ENCODE peak calls at places on chromosomes 4 and X, in five cellular contexts. One of them, this sample, is unnamed.

GRCh38 chrX:125826080-125826479 is 340.0 kb downstream of the DCAF12L2 start:
- DNase-seq in substantia nigra: no peak
- DNase-seq in DMS153: no peak
- DNase-seq in T-helper 1 cell: no peak
- DNase-seq in transverse colon: no peak
- DNase-seq in this sample: no peak

GRCh38 chrX:21153503-21153902 is 220.7 kb upstream of the CNKSR2 start:
- DNase-seq in substantia nigra: no peak
- DNase-seq in DMS153: no peak
- DNase-seq in T-helper 1 cell: no peak
- DNase-seq in transverse colon: no peak
- DNase-seq in this sample: peak; percentile 72

GRCh38 chrX:111131572-111131971 is 35.6 kb downstream of the PAK3 start:
- DNase-seq in substantia nigra: no peak
- DNase-seq in DMS153: no peak
- DNase-seq in T-helper 1 cell: no peak
- DNase-seq in transverse colon: no peak
- DNase-seq in this sample: no peak

GRCh38 chrX:38717871-38718270 is 83.4 kb upstream of the MID1IP1 start:
- DNase-seq in substantia nigra: no peak
- DNase-seq in DMS153: no peak
- DNase-seq in T-helper 1 cell: peak; percentile 7
- DNase-seq in transverse colon: no peak
- DNase-seq in this sample: peak; percentile 37

GRCh38 chrX:100830547-100830946 is 10.4 kb downstream of the CSTF2 start:
- DNase-seq in substantia nigra: no peak
- DNase-seq in DMS153: no peak
- DNase-seq in T-helper 1 cell: peak; percentile 30
- DNase-seq in transverse colon: no peak
- DNase-seq in this sample: no peak

GRCh38 chr4:138577145-138577544 is 335.0 kb upstream of the SLC7A11 start:
- DNase-seq in substantia nigra: no peak
- DNase-seq in DMS153: no peak
- DNase-seq in T-helper 1 cell: no peak
- DNase-seq in transverse colon: no peak
- DNase-seq in this sample: no peak

GRCh38 chrX:129653985-129654651 is 638 bp downstream of the APLN start:
- DNase-seq in substantia nigra: no peak
- DNase-seq in DMS153: peak; percentile 12
- DNase-seq in T-helper 1 cell: peak; percentile 13
- DNase-seq in transverse colon: no peak
- DNase-seq in this sample: peak; percentile 18

GRCh38 chr4:113747949-113748348 is 13.6 kb downstream of the CAMK2D start:
- DNase-seq in substantia nigra: no peak
- DNase-seq in DMS153: no peak
- DNase-seq in T-helper 1 cell: no peak
- DNase-seq in transverse colon: no peak
- DNase-seq in this sample: no peak

GRCh38 chr4:109801895-109802319 is at the start of gene CFI:
- DNase-seq in substantia nigra: no peak
- DNase-seq in DMS153: no peak
- DNase-seq in T-helper 1 cell: no peak
- DNase-seq in transverse colon: no peak
- DNase-seq in this sample: peak; percentile 65

GRCh38 chr4:90120037-90120436 is 7.2 kb upstream of the CCSER1 start:
- DNase-seq in substantia nigra: no peak
- DNase-seq in DMS153: no peak
- DNase-seq in T-helper 1 cell: no peak
- DNase-seq in transverse colon: no peak
- DNase-seq in this sample: no peak

GRCh38 chrX:130155564-130155963 is 10.1 kb downstream of the AIFM1 start:
- DNase-seq in substantia nigra: no peak
- DNase-seq in DMS153: no peak
- DNase-seq in T-helper 1 cell: no peak
- DNase-seq in transverse colon: no peak
- DNase-seq in this sample: no peak

GRCh38 chrX:9573282-9574106 is 108.6 kb downstream of the TBL1X start:
- DNase-seq in substantia nigra: no peak
- DNase-seq in DMS153: peak; percentile 76
- DNase-seq in T-helper 1 cell: no peak
- DNase-seq in transverse colon: no peak
- DNase-seq in this sample: no peak

GRCh38 chr4:11428701-11429571 is at the start of gene HS3ST1:
- DNase-seq in substantia nigra: peak; percentile 36
- DNase-seq in DMS153: peak; percentile 62
- DNase-seq in T-helper 1 cell: peak; percentile 36
- DNase-seq in transverse colon: peak; percentile 91
- DNase-seq in this sample: peak; percentile 27

GRCh38 chr4:105122334-105122733 is 24.3 kb upstream of the TET2 start:
- DNase-seq in substantia nigra: no peak
- DNase-seq in DMS153: no peak
- DNase-seq in T-helper 1 cell: no peak
- DNase-seq in transverse colon: no peak
- DNase-seq in this sample: peak; percentile 14

GRCh38 chrX:48940404-48940955 is 16.9 kb downstream of the OTUD5 start:
- DNase-seq in substantia nigra: no peak
- DNase-seq in DMS153: no peak
- DNase-seq in T-helper 1 cell: peak; percentile 40
- DNase-seq in transverse colon: no peak
- DNase-seq in this sample: no peak

GRCh38 chrX:85111347-85111746 is 107.7 kb downstream of the APOOL start:
- DNase-seq in substantia nigra: no peak
- DNase-seq in DMS153: no peak
- DNase-seq in T-helper 1 cell: no peak
- DNase-seq in transverse colon: no peak
- DNase-seq in this sample: peak; percentile 31

GRCh38 chr4:40193018-40193571 is 3.7 kb upstream of the RHOH start:
- DNase-seq in substantia nigra: no peak
- DNase-seq in DMS153: no peak
- DNase-seq in T-helper 1 cell: peak; percentile 77
- DNase-seq in transverse colon: peak; percentile 51
- DNase-seq in this sample: no peak

GRCh38 chrX:63784902-63785692 is at the start of gene ARHGEF9:
- DNase-seq in substantia nigra: no peak
- DNase-seq in DMS153: no peak
- DNase-seq in T-helper 1 cell: no peak
- DNase-seq in transverse colon: peak; percentile 16
- DNase-seq in this sample: peak; percentile 32

GRCh38 chr4:92843784-92844183 is 540.0 kb downstream of the GRID2 start:
- DNase-seq in substantia nigra: no peak
- DNase-seq in DMS153: no peak
- DNase-seq in T-helper 1 cell: no peak
- DNase-seq in transverse colon: no peak
- DNase-seq in this sample: no peak

GRCh38 chr4:41177016-41177415 is 37.3 kb downstream of the APBB2 start:
- DNase-seq in substantia nigra: no peak
- DNase-seq in DMS153: no peak
- DNase-seq in T-helper 1 cell: no peak
- DNase-seq in transverse colon: no peak
- DNase-seq in this sample: peak; percentile 86

This sample was measured in GM23248.